ENCODE peak calls at places on chromosome 2, in four cellular contexts. One of them, this sample, is unnamed.
A peak's percentile ranks its signal among the peaks of the same experiment; 100 is the strongest.

GRCh38 chr2:238896641-238897040 is 48.8 kb downstream of the TWIST2 start:
- DNase-seq in hepatocyte: no peak
- DNase-seq in bronchial epithelial cell: no peak
- DNase-seq in aorta: no peak
- DNase-seq in this sample: no peak

GRCh38 chr2:219968685-219969345 is 341.4 kb downstream of the SLC4A3 start:
- DNase-seq in hepatocyte: no peak
- DNase-seq in bronchial epithelial cell: peak; percentile 97
- DNase-seq in aorta: no peak
- DNase-seq in this sample: no peak

GRCh38 chr2:26477126-26477910 is 606 bp downstream of the OTOF start:
- DNase-seq in hepatocyte: no peak
- DNase-seq in bronchial epithelial cell: no peak
- DNase-seq in aorta: no peak
- DNase-seq in this sample: no peak

GRCh38 chr2:163044116-163044515 is 205.5 kb upstream of the KCNH7 start:
- DNase-seq in hepatocyte: peak; percentile 11
- DNase-seq in bronchial epithelial cell: peak; percentile 38
- DNase-seq in aorta: no peak
- DNase-seq in this sample: no peak

GRCh38 chr2:39188958-39189499 is 54.7 kb downstream of the CDKL4 start:
- DNase-seq in hepatocyte: no peak
- DNase-seq in bronchial epithelial cell: no peak
- DNase-seq in aorta: no peak
- DNase-seq in this sample: no peak

GRCh38 chr2:234559609-234560008 is 62.7 kb upstream of the ARL4C start:
- DNase-seq in hepatocyte: peak; percentile 23
- DNase-seq in bronchial epithelial cell: peak; percentile 76
- DNase-seq in aorta: no peak
- DNase-seq in this sample: no peak

GRCh38 chr2:118752762-118753429 is 94.6 kb downstream of the EN1 start:
- DNase-seq in hepatocyte: no peak
- DNase-seq in bronchial epithelial cell: no peak
- DNase-seq in aorta: no peak
- DNase-seq in this sample: no peak

GRCh38 chr2:199384043-199384442 is 73.7 kb downstream of the SATB2 start:
- DNase-seq in hepatocyte: no peak
- DNase-seq in bronchial epithelial cell: no peak
- DNase-seq in aorta: no peak
- DNase-seq in this sample: no peak

GRCh38 chr2:230797515-230798495 is 66.9 kb upstream of the ITM2C start:
- DNase-seq in hepatocyte: no peak
- DNase-seq in bronchial epithelial cell: peak; percentile 46
- DNase-seq in aorta: no peak
- DNase-seq in this sample: no peak

GRCh38 chr2:207149253-207150213 is 16.2 kb downstream of the KLF7 start:
- DNase-seq in hepatocyte: no peak
- DNase-seq in bronchial epithelial cell: no peak
- DNase-seq in aorta: no peak
- DNase-seq in this sample: peak; percentile 28

GRCh38 chr2:173544621-173545363 is 190.1 kb downstream of the CDCA7 start:
- DNase-seq in hepatocyte: peak; percentile 32
- DNase-seq in bronchial epithelial cell: no peak
- DNase-seq in aorta: no peak
- DNase-seq in this sample: no peak

GRCh38 chr2:113178069-113178468 is 4.3 kb downstream of the PSD4 start:
- DNase-seq in hepatocyte: no peak
- DNase-seq in bronchial epithelial cell: no peak
- DNase-seq in aorta: no peak
- DNase-seq in this sample: no peak

GRCh38 chr2:27667439-27667838 is 3.8 kb downstream of the SLC4A1AP start:
- DNase-seq in hepatocyte: no peak
- DNase-seq in bronchial epithelial cell: no peak
- DNase-seq in aorta: no peak
- DNase-seq in this sample: no peak

GRCh38 chr2:27671235-27671634 is 7.5 kb downstream of the SLC4A1AP start:
- DNase-seq in hepatocyte: no peak
- DNase-seq in bronchial epithelial cell: no peak
- DNase-seq in aorta: no peak
- DNase-seq in this sample: no peak

DNA sequence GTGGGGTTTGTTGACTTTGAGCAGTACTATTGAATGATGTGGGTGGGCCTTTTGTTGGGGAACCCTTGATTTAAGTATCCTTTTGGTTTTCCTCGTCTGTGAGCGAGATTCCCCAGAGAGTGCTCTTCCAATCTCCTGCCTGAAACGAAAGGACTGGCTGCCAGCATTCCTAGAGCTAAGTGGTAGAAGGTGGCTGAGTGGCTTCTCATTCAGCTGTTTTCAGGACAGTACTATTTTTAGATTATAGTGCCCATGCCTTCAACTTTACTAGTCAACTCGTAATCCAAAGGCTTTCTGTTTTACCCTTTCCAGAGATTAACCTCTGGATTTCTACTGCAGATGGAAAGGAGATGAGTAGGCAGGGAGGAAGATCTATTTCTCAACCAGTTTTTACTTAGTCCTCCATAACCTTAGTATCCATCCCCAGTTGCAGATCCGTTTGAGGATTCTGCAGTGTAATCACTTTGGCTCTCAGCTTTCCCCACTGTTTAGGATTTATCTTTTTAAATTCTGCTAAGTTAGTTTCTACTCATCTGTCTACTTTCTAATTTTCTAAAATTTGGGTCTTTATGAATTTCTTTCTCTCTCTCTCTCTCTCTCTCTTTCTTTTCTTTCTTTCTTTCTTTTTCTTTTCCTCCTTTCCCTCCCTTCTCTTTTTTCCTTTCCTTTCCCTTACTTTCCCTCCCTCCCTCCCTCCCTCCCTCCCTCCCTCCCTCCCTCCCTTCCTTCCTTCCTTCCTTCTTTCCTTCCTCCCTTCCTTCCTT is 9.2 kb downstream of the SLC4A1AP start:
- DNase-seq in hepatocyte: no peak
- DNase-seq in bronchial epithelial cell: no peak
- DNase-seq in aorta: no peak
- DNase-seq in this sample: no peak
- H3K36me3 ChIP-seq in hepatocyte: no peaks in the 10 kb centered on the region
- H3K36me3 ChIP-seq in bronchial epithelial cell: peaks cover 5% of the 10 kb centered on the region
- H3K36me3 ChIP-seq in aorta: peaks cover 5% of the 10 kb centered on the region
- H3K36me3 ChIP-seq in this sample: peaks cover 84% of the 10 kb centered on the region

GRCh38 chr2:85541753-85542457 is 2.9 kb downstream of the MAT2A start:
- DNase-seq in hepatocyte: no peak
- DNase-seq in bronchial epithelial cell: no peak
- DNase-seq in aorta: no peak
- DNase-seq in this sample: no peak

GRCh38 chr2:85540131-85540587 is 1.2 kb downstream of the MAT2A start:
- DNase-seq in hepatocyte: no peak
- DNase-seq in bronchial epithelial cell: no peak
- DNase-seq in aorta: no peak
- DNase-seq in this sample: no peak

GRCh38 chr2:85541262-85541661 is 2.3 kb downstream of the MAT2A start:
- DNase-seq in hepatocyte: no peak
- DNase-seq in bronchial epithelial cell: no peak
- DNase-seq in aorta: no peak
- DNase-seq in this sample: no peak

GRCh38 chr2:85545780-85546240 is 6.8 kb downstream of the MAT2A start:
- DNase-seq in hepatocyte: no peak
- DNase-seq in bronchial epithelial cell: no peak
- DNase-seq in aorta: no peak
- DNase-seq in this sample: no peak

GRCh38 chr2:85542777-85543176 is 3.8 kb downstream of the MAT2A start:
- DNase-seq in hepatocyte: no peak
- DNase-seq in bronchial epithelial cell: no peak
- DNase-seq in aorta: no peak
- DNase-seq in this sample: no peak
- H3K36me3 ChIP-seq in hepatocyte: peaks cover 17% of the 10 kb centered on the region
- H3K36me3 ChIP-seq in bronchial epithelial cell: peaks cover 21% of the 10 kb centered on the region
- H3K36me3 ChIP-seq in aorta: no peaks in the 10 kb centered on the region
- H3K36me3 ChIP-seq in this sample: peaks cover 60% of the 10 kb centered on the region

DNA sequence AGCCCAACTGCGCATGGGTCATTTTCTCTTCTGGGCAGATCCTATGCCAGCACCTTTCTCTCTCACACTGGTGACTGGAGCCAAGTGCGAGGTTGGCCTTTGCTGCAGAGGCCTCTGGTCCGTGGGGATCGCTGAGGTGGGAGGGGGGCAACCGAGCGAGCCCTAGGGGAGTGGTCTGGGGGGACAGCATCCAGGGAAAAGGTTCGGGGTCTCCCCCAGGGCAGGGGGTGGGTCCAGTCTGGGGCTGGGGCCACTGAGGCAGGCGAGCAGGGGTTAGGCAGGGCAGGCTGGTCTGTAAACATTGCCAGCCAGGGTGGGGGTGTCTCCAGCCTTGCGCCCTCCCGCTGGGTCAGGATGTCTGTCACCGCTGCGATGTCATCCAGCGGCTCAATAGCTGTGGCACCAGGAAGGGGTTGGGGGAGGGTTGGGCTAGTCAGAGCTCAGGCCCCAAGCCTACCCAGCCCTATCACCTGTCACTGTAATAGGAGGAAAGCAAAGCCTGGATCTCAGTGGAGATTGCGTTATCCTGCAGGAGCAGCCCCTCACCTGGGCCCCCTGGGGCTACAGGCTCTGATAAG is 4.7 kb downstream of the WDR54 start:
- DNase-seq in hepatocyte: no peak
- DNase-seq in bronchial epithelial cell: no peak
- DNase-seq in aorta: no peak
- DNase-seq in this sample: no peak
- H3K36me3 ChIP-seq in hepatocyte: no peaks in the 10 kb centered on the region
- H3K36me3 ChIP-seq in bronchial epithelial cell: peaks cover 18% of the 10 kb centered on the region
- H3K36me3 ChIP-seq in aorta: no peaks in the 10 kb centered on the region
- H3K36me3 ChIP-seq in this sample: peaks cover 63% of the 10 kb centered on the region

DNA sequence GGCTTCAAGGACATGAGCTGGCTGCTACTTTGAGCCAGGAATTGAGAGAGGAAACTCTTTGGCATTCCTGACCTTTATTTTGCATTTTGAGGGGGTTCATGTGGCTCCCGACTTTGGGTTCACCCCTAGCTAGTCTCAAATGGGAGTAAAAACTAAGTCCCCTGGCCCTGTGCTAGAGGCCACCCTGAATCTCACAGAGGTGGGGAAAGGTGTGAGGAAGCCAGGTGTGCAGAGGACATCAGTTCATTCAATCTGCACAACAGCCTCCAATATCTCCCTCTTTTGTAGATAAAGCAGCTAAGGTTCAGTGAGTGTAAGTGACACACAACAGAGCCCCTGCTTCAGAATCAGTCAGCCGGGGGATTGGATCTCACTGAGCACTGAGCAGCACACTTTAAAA is 325.7 kb downstream of the DCDC2C start:
- DNase-seq in hepatocyte: no peak
- DNase-seq in bronchial epithelial cell: no peak
- DNase-seq in aorta: no peak
- DNase-seq in this sample: no peak
- H3K36me3 ChIP-seq in hepatocyte: no peaks in the 10 kb centered on the region
- H3K36me3 ChIP-seq in bronchial epithelial cell: no peaks in the 10 kb centered on the region
- H3K36me3 ChIP-seq in aorta: no peaks in the 10 kb centered on the region
- H3K36me3 ChIP-seq in this sample: no peaks in the 10 kb centered on the region

DNA sequence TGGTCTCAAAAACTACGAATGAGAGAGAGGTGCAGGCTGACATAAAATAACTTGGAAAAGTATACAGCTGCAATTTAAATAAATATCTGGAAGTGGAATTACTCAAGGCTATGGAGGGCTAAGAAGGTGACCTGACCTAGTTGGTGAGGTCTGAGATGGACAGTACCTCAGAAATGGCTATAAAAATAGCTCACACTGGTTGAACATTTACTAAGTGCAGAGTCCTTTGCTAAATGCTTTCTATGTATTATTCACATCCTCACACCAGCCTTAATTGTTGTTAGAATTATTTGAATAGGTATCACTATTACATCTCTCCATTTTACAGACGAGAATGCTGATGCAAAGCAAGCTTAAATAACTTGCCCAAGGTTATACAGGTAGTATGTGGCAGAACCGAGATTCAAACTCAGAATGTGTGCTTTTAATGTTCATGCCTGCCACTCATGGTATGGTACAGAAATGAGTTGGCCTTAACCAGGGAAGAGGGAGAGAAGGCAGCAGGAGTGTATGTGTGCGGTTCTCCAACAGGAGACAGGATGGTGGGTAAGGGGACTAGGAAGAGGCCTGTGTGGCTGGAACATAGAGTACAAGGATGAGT is 37.4 kb downstream of the MRPL44 start:
- DNase-seq in hepatocyte: no peak
- DNase-seq in bronchial epithelial cell: no peak
- DNase-seq in aorta: no peak
- DNase-seq in this sample: no peak
- H3K36me3 ChIP-seq in hepatocyte: no peaks in the 10 kb centered on the region
- H3K36me3 ChIP-seq in bronchial epithelial cell: peaks cover 2% of the 10 kb centered on the region
- H3K36me3 ChIP-seq in aorta: no peaks in the 10 kb centered on the region
- H3K36me3 ChIP-seq in this sample: no peaks in the 10 kb centered on the region

DNA sequence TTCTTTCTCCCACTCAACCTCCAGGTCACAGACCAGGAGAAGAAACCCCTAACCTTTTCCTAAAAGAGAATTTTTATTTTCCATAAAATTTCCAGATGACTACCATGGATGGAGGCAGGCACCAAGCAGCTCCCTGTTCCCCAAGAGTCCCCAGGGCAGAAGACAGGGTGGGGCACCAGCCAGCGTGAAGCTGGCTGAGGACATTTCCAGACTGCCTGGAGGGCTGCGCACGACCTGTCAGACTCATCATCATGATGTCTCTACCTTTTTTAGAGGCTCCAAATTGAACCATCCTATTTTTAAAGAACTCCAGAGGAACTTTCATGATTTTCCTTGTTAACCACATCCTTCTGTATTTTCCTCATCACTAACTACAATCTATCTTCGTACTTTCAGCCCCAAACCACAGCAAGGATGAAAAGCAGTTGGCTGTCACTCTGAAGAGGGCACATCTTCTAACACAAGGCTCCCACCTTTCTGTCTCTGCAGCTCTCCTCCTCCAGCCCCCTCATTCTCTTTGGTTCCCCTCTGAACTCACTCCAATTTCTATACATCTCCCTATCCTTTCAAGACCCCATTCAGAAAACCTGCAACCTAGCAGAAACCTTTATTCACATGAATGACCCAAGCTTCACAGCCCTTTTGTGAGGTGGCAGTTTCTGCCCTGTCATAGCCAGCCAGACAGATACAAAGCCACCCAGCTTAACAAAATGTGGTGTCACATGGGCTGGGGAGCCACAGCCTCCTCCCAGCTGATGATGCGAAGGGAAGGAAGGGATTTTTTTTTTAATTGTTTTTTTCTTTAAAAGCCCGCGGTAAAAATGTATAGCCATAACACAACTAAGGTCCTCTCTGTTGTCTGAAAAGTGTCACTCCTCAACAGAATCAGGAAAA is 11.1 kb downstream of the AMMECR1L start:
- DNase-seq in hepatocyte: no peak
- DNase-seq in bronchial epithelial cell: no peak
- DNase-seq in aorta: no peak
- DNase-seq in this sample: no peak
- H3K36me3 ChIP-seq in hepatocyte: no peaks in the 10 kb centered on the region
- H3K36me3 ChIP-seq in bronchial epithelial cell: peaks cover 19% of the 10 kb centered on the region
- H3K36me3 ChIP-seq in aorta: no peaks in the 10 kb centered on the region
- H3K36me3 ChIP-seq in this sample: peaks cover 40% of the 10 kb centered on the region

This sample was measured in left ventricle myocardium inferior.